ENCODE peak calls at places on chromosomes 1 and 21, in five cellular contexts. A, S, F, J and K are unnamed samples.

GRCh38 chr21:44337941-44338895 is 972 bp downstream of the CFAP410 start:
- DNase-seq in S (peak; percentile 70), J (peak; percentile 43), F (peak; percentile 90), A (no peak), K (peak; percentile 91)

GRCh38 chr1:176854725-176855433 is 309.6 kb downstream of the ASTN1 start:
- DNase-seq in F (no peak), J (no peak), A (no peak), S (no peak), K (no peak)

GRCh38 chr1:222234351-222234750 is 313.6 kb downstream of the HHIPL2 start:
- DNase-seq in F (no peak), A (no peak), S (no peak), J (no peak), K (no peak)

GRCh38 chr1:227709451-227709850 is 25.7 kb downstream of the JMJD4 start:
- DNase-seq in A (no peak), S (no peak), J (no peak), F (no peak), K (no peak)

GRCh38 chr1:27621067-27621920 is 13.7 kb downstream of the FGR start:
- DNase-seq in S (no peak), J (no peak), A (no peak), F (no peak), K (no peak)

GRCh38 chr1:209565759-209566678 is 17.5 kb upstream of the CAMK1G start:
- DNase-seq in S (peak; percentile 80), A (peak; percentile 75), J (peak; percentile 73), F (peak; percentile 69), K (peak; percentile 83)

GRCh38 chr1:41649445-41650175 is 165.1 kb upstream of the EDN2 start:
- DNase-seq in A (no peak), J (no peak), F (no peak), S (no peak), K (no peak)

GRCh38 chr21:18369115-18369514 is 34.5 kb downstream of the TMPRSS15 start:
- DNase-seq in J (no peak), S (no peak), A (no peak), F (peak; percentile 15), K (no peak)

GRCh38 chr1:100581096-100581705 is 43.3 kb downstream of the GPR88 start:
- DNase-seq in F (no peak), A (no peak), J (no peak), S (no peak), K (no peak)

GRCh38 chr1:83318361-83318760 is 680.6 kb downstream of the TTLL7 start:
- DNase-seq in J (no peak), A (no peak), F (no peak), S (no peak), K (no peak)

GRCh38 chr1:25861316-25862286 is 2.3 kb upstream of the AUNIP start:
- DNase-seq in S (peak; percentile 52), J (no peak), A (no peak), F (no peak), K (no peak)

GRCh38 chr1:220077887-220078286 is 11.7 kb downstream of the BPNT1 start:
- DNase-seq in A (no peak), F (no peak), S (no peak), J (no peak), K (no peak)

GRCh38 chr1:230423261-230423660 is 2.9 kb downstream of the PGBD5 start:
- DNase-seq in S (no peak), J (no peak), F (peak; percentile 37), A (no peak), K (no peak)

GRCh38 chr1:228088586-228089498 is 6.3 kb downstream of the ARF1 start:
- DNase-seq in A (no peak), S (peak; percentile 8), F (no peak), J (no peak), K (peak; percentile 63)

GRCh38 chr1:116832932-116833578 is 76.7 kb upstream of the PTGFRN start:
- DNase-seq in F (no peak), J (no peak), S (no peak), A (no peak), K (no peak)

GRCh38 chr1:83515566-83516169 is 483.3 kb downstream of the TTLL7 start:
- DNase-seq in A (no peak), J (no peak), F (no peak), S (no peak), K (no peak)

GRCh38 chr21:43645414-43645891 is 13.8 kb downstream of the HSF2BP start:
- DNase-seq in S (peak; percentile 67), F (no peak), J (peak; percentile 53), A (no peak), K (peak; percentile 73)

GRCh38 chr1:239388578-239388977 is 2.2 kb downstream of the CHRM3 start:
- DNase-seq in S (no peak), F (no peak), A (no peak), J (no peak), K (no peak)

GRCh38 chr1:226671268-226671667 is 67.8 kb downstream of the ITPKB start:
- DNase-seq in S (no peak), A (no peak), F (no peak), J (no peak), K (no peak)

GRCh38 chr21:18840239-18840638 is 436.7 kb upstream of the TMPRSS15 start:
- DNase-seq in A (peak; percentile 7), F (peak; percentile 1), S (no peak), J (no peak), K (no peak)

GRCh38 chr1:25679170-25679569 is 62.6 kb downstream of the MAN1C1 start:
- DNase-seq in F (no peak), J (no peak), A (no peak), S (no peak), K (no peak)

GRCh38 chr1:167538657-167539056 is 14.9 kb downstream of the CREG1 start:
- DNase-seq in S (no peak), F (no peak), J (peak; percentile 35), A (peak; percentile 31), K (no peak)

GRCh38 chr1:21334214-21335087 is 44.2 kb upstream of the ECE1 start:
- DNase-seq in J (peak; percentile 41), F (peak; percentile 59), S (peak; percentile 83), A (no peak), K (peak; percentile 90)

GRCh38 chr1:224488806-224489584 is 54.4 kb upstream of the WDR26 start:
- DNase-seq in S (no peak), J (no peak), A (no peak), F (no peak), K (no peak)

GRCh38 chr21:42187976-42188653 is 30.8 kb upstream of the ABCG1 start:
- DNase-seq in S (peak; percentile 61), F (no peak), J (no peak), A (no peak), K (peak; percentile 77)

GRCh38 chr1:1833916-1834325 is 55.7 kb upstream of the NADK start:
- DNase-seq in F (no peak), S (no peak), J (no peak), A (no peak), K (no peak)

GRCh38 chr1:205602118-205602517 is 29.7 kb downstream of the ELK4 start:
- DNase-seq in A (no peak), J (no peak), F (no peak), S (no peak), K (no peak)

GRCh38 chr1:210347112-210347511 is 18.4 kb downstream of the HHAT start:
- DNase-seq in F (no peak), A (no peak), S (no peak), J (no peak), K (no peak)

GRCh38 chr21:33801424-33802405 is 113.9 kb downstream of the ATP5PO start:
- DNase-seq in S (no peak), J (peak; percentile 14), A (no peak), F (no peak), K (no peak)

GRCh38 chr1:15489052-15489736 is 13.3 kb downstream of the CELA2B start:
- DNase-seq in S (no peak), A (no peak), F (peak; percentile 42), J (no peak), K (no peak)

GRCh38 chr1:113534130-113534817 is 144.0 kb downstream of the MAGI3 start:
- DNase-seq in F (no peak), A (no peak), S (no peak), J (no peak), K (no peak)

GRCh38 chr1:203584040-203584439 is 42.6 kb upstream of the ATP2B4 start:
- DNase-seq in F (no peak), A (no peak), S (no peak), J (no peak), K (no peak)

GRCh38 chr1:76005755-76006154 is 68.8 kb upstream of the ST6GALNAC3 start:
- DNase-seq in S (no peak), F (no peak), A (no peak), J (no peak), K (no peak)

GRCh38 chr1:199102239-199102638 is 463.4 kb downstream of the PTPRC start:
- DNase-seq in J (no peak), A (no peak), F (no peak), S (no peak), K (no peak)

GRCh38 chr1:119743308-119743707 is 25.4 kb downstream of the HMGCS2 start:
- DNase-seq in F (no peak), S (no peak), A (no peak), J (no peak), K (no peak)

GRCh38 chr1:10967105-10967504 is 45.3 kb upstream of the TARDBP start:
- DNase-seq in S (no peak), F (no peak), J (no peak), A (no peak), K (no peak)
- TF ChIP-seq EP300 in S (no peak), F (no peak), J (no peak), A (no peak), K (no peak)

DNA sequence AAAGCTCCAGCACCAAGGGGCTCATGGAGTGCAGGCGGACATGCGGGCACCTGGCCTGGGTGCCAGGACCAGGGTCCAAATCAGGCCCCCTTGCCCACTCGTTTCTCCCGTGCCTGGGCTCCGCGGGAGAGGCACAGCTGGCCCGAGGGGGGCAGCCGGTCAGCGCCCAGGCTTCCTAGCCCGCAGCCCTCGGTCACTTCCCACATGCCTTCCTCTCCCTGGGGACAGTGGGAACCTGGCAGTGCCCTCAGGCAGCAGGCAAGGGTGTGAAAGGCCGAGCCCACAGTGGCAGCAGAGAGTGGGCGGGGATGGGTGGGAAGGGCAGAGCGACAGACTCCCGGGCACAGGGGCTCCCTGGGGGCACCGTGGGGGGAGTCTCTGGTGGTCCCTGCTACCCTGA is 69.8 kb downstream of the MEGF6 start:
- DNase-seq in F (no peak), S (no peak), A (no peak), J (no peak), K (no peak)
- H3K27ac ChIP-seq in F (no peak overlapping the region), S (no peak overlapping the region), A (no peak overlapping the region), J (no peak overlapping the region), K (peak overlapping the region; percentile 64)

GRCh38 chr1:241533375-241534115 is 1.4 kb downstream of the KMO start:
- DNase-seq in A (no peak), S (no peak), F (no peak), J (no peak), K (no peak)

GRCh38 chr1:241532864-241533263 is 686 bp downstream of the KMO start:
- DNase-seq in A (no peak), S (peak; percentile 44), F (no peak), J (no peak), K (no peak)

GRCh38 chr1:241532173-241532553 is at the start of gene KMO:
- DNase-seq in A (no peak), J (no peak), F (no peak), S (no peak), K (no peak)

GRCh38 chr1:241527146-241527545 is 5.0 kb upstream of the KMO start:
- DNase-seq in A (no peak), F (no peak), S (no peak), J (no peak), K (no peak)

GRCh38 chr1:241531195-241532172 is 694 bp upstream of the KMO start:
- DNase-seq in J (peak; percentile 17), S (no peak), A (no peak), F (peak; percentile 17), K (no peak)
- TF ChIP-seq EP300 in J (no peak), S (no peak), A (no peak), F (no peak), K (no peak)

GRCh38 chr21:36072453-36073167 is 2.8 kb downstream of the CBR1 start:
- DNase-seq in A (no peak), S (no peak), F (no peak), J (no peak), K (no peak)
- H3K27ac ChIP-seq in A (no peak overlapping the region), S (no peak overlapping the region), F (no peak overlapping the region), J (no peak overlapping the region), K (no peak overlapping the region)